ENCODE peak calls at places on chromosomes 11 and 22, in eight cellular contexts. One of them, this sample, is unnamed.

GRCh38 chr22:43272301-43272700 is 70.9 kb downstream of the SCUBE1 start:
- DNase-seq in pancreas: no peak
- DNase-seq in GF-D8: no peak
- DNase-seq in stimulated activated CD4-positive, alpha-beta T cell treated with anti-CD3 and anti-CD28 coated beads, Interleukin-1b, Interleukin-23, amount 100 ng/mL, for 24 hours: no peak
- DNase-seq in activated gamma-delta T cell treated with anti-CD3 and anti-CD28 coated beads, Interleukin-2, amount 50 U/mL, for 16 hours: no peak
- DNase-seq in stimulated activated CD8-positive, alpha-beta memory T cell treated with anti-CD3 and anti-CD28 coated beads, Interleukin-2, amount 100 ng/mL, for 1 hour: no peak
- DNase-seq in CD4-positive, alpha-beta T cell: no peak
- DNase-seq in aorta: no peak
- DNase-seq in this sample: peak

GRCh38 chr11:76682681-76683080 is 12.1 kb upstream of the LRRC32 start:
- DNase-seq in pancreas: no peak
- DNase-seq in GF-D8: no peak
- DNase-seq in stimulated activated CD4-positive, alpha-beta T cell treated with anti-CD3 and anti-CD28 coated beads, Interleukin-1b, Interleukin-23, amount 100 ng/mL, for 24 hours: no peak
- DNase-seq in activated gamma-delta T cell treated with anti-CD3 and anti-CD28 coated beads, Interleukin-2, amount 50 U/mL, for 16 hours: no peak
- DNase-seq in stimulated activated CD8-positive, alpha-beta memory T cell treated with anti-CD3 and anti-CD28 coated beads, Interleukin-2, amount 100 ng/mL, for 1 hour: no peak
- DNase-seq in CD4-positive, alpha-beta T cell: no peak
- DNase-seq in aorta: no peak
- DNase-seq in this sample: no peak

GRCh38 chr11:23138761-23139160 is 278.5 kb upstream of the CCDC179 start:
- DNase-seq in pancreas: no peak
- DNase-seq in GF-D8: no peak
- DNase-seq in stimulated activated CD4-positive, alpha-beta T cell treated with anti-CD3 and anti-CD28 coated beads, Interleukin-1b, Interleukin-23, amount 100 ng/mL, for 24 hours: no peak
- DNase-seq in activated gamma-delta T cell treated with anti-CD3 and anti-CD28 coated beads, Interleukin-2, amount 50 U/mL, for 16 hours: no peak
- DNase-seq in stimulated activated CD8-positive, alpha-beta memory T cell treated with anti-CD3 and anti-CD28 coated beads, Interleukin-2, amount 100 ng/mL, for 1 hour: no peak
- DNase-seq in CD4-positive, alpha-beta T cell: no peak
- DNase-seq in aorta: no peak
- DNase-seq in this sample: peak

GRCh38 chr22:26848244-26848920 is 191.0 kb downstream of the MIAT start:
- DNase-seq in pancreas: no peak
- DNase-seq in GF-D8: no peak
- DNase-seq in stimulated activated CD4-positive, alpha-beta T cell treated with anti-CD3 and anti-CD28 coated beads, Interleukin-1b, Interleukin-23, amount 100 ng/mL, for 24 hours: no peak
- DNase-seq in activated gamma-delta T cell treated with anti-CD3 and anti-CD28 coated beads, Interleukin-2, amount 50 U/mL, for 16 hours: no peak
- DNase-seq in stimulated activated CD8-positive, alpha-beta memory T cell treated with anti-CD3 and anti-CD28 coated beads, Interleukin-2, amount 100 ng/mL, for 1 hour: no peak
- DNase-seq in CD4-positive, alpha-beta T cell: no peak
- DNase-seq in aorta: no peak
- DNase-seq in this sample: no peak

GRCh38 chr11:77249427-77249826 is 52.1 kb downstream of the GDPD4 start:
- DNase-seq in pancreas: no peak
- DNase-seq in GF-D8: no peak
- DNase-seq in stimulated activated CD4-positive, alpha-beta T cell treated with anti-CD3 and anti-CD28 coated beads, Interleukin-1b, Interleukin-23, amount 100 ng/mL, for 24 hours: no peak
- DNase-seq in activated gamma-delta T cell treated with anti-CD3 and anti-CD28 coated beads, Interleukin-2, amount 50 U/mL, for 16 hours: no peak
- DNase-seq in stimulated activated CD8-positive, alpha-beta memory T cell treated with anti-CD3 and anti-CD28 coated beads, Interleukin-2, amount 100 ng/mL, for 1 hour: no peak
- DNase-seq in CD4-positive, alpha-beta T cell: no peak
- DNase-seq in aorta: no peak
- DNase-seq in this sample: peak

GRCh38 chr11:102580185-102580951 is 44.8 kb downstream of the MMP20 start:
- DNase-seq in pancreas: no peak
- DNase-seq in GF-D8: no peak
- DNase-seq in stimulated activated CD4-positive, alpha-beta T cell treated with anti-CD3 and anti-CD28 coated beads, Interleukin-1b, Interleukin-23, amount 100 ng/mL, for 24 hours: no peak
- DNase-seq in activated gamma-delta T cell treated with anti-CD3 and anti-CD28 coated beads, Interleukin-2, amount 50 U/mL, for 16 hours: no peak
- DNase-seq in stimulated activated CD8-positive, alpha-beta memory T cell treated with anti-CD3 and anti-CD28 coated beads, Interleukin-2, amount 100 ng/mL, for 1 hour: no peak
- DNase-seq in CD4-positive, alpha-beta T cell: no peak
- DNase-seq in aorta: no peak
- DNase-seq in this sample: no peak

GRCh38 chr11:117484159-117484558 is 156.5 kb downstream of the CEP164 start:
- DNase-seq in pancreas: no peak
- DNase-seq in GF-D8: no peak
- DNase-seq in stimulated activated CD4-positive, alpha-beta T cell treated with anti-CD3 and anti-CD28 coated beads, Interleukin-1b, Interleukin-23, amount 100 ng/mL, for 24 hours: no peak
- DNase-seq in activated gamma-delta T cell treated with anti-CD3 and anti-CD28 coated beads, Interleukin-2, amount 50 U/mL, for 16 hours: no peak
- DNase-seq in stimulated activated CD8-positive, alpha-beta memory T cell treated with anti-CD3 and anti-CD28 coated beads, Interleukin-2, amount 100 ng/mL, for 1 hour: no peak
- DNase-seq in CD4-positive, alpha-beta T cell: no peak
- DNase-seq in aorta: no peak
- DNase-seq in this sample: no peak

GRCh38 chr11:104968365-104968855 is at the start of gene CASP4:
- DNase-seq in pancreas: no peak
- DNase-seq in GF-D8: peak
- DNase-seq in stimulated activated CD4-positive, alpha-beta T cell treated with anti-CD3 and anti-CD28 coated beads, Interleukin-1b, Interleukin-23, amount 100 ng/mL, for 24 hours: no peak
- DNase-seq in activated gamma-delta T cell treated with anti-CD3 and anti-CD28 coated beads, Interleukin-2, amount 50 U/mL, for 16 hours: no peak
- DNase-seq in stimulated activated CD8-positive, alpha-beta memory T cell treated with anti-CD3 and anti-CD28 coated beads, Interleukin-2, amount 100 ng/mL, for 1 hour: no peak
- DNase-seq in CD4-positive, alpha-beta T cell: no peak
- DNase-seq in aorta: no peak
- DNase-seq in this sample: peak

GRCh38 chr11:61473370-61474025 is 35.1 kb upstream of the LRRC10B start:
- DNase-seq in pancreas: no peak
- DNase-seq in GF-D8: no peak
- DNase-seq in stimulated activated CD4-positive, alpha-beta T cell treated with anti-CD3 and anti-CD28 coated beads, Interleukin-1b, Interleukin-23, amount 100 ng/mL, for 24 hours: no peak
- DNase-seq in activated gamma-delta T cell treated with anti-CD3 and anti-CD28 coated beads, Interleukin-2, amount 50 U/mL, for 16 hours: no peak
- DNase-seq in stimulated activated CD8-positive, alpha-beta memory T cell treated with anti-CD3 and anti-CD28 coated beads, Interleukin-2, amount 100 ng/mL, for 1 hour: no peak
- DNase-seq in CD4-positive, alpha-beta T cell: no peak
- DNase-seq in aorta: no peak
- DNase-seq in this sample: peak

GRCh38 chr11:65502852-65503603 is 4.2 kb downstream of the MALAT1 start:
- DNase-seq in pancreas: peak
- DNase-seq in GF-D8: no peak
- DNase-seq in stimulated activated CD4-positive, alpha-beta T cell treated with anti-CD3 and anti-CD28 coated beads, Interleukin-1b, Interleukin-23, amount 100 ng/mL, for 24 hours: no peak
- DNase-seq in activated gamma-delta T cell treated with anti-CD3 and anti-CD28 coated beads, Interleukin-2, amount 50 U/mL, for 16 hours: no peak
- DNase-seq in stimulated activated CD8-positive, alpha-beta memory T cell treated with anti-CD3 and anti-CD28 coated beads, Interleukin-2, amount 100 ng/mL, for 1 hour: no peak
- DNase-seq in CD4-positive, alpha-beta T cell: no peak
- DNase-seq in aorta: peak
- DNase-seq in this sample: no peak

GRCh38 chr22:36417281-36417686 is 29.5 kb upstream of the MYH9 start:
- DNase-seq in pancreas: peak
- DNase-seq in GF-D8: no peak
- DNase-seq in stimulated activated CD4-positive, alpha-beta T cell treated with anti-CD3 and anti-CD28 coated beads, Interleukin-1b, Interleukin-23, amount 100 ng/mL, for 24 hours: no peak
- DNase-seq in activated gamma-delta T cell treated with anti-CD3 and anti-CD28 coated beads, Interleukin-2, amount 50 U/mL, for 16 hours: no peak
- DNase-seq in stimulated activated CD8-positive, alpha-beta memory T cell treated with anti-CD3 and anti-CD28 coated beads, Interleukin-2, amount 100 ng/mL, for 1 hour: no peak
- DNase-seq in CD4-positive, alpha-beta T cell: no peak
- DNase-seq in aorta: no peak
- DNase-seq in this sample: peak

This sample was measured in NCI-H226.